ENCODE peak calls at places on chromosomes 3 and 15, in six cellular contexts. Q is heart right ventricle; O is ovary; U is CD4-positive, alpha-beta memory T cell; C is psoas muscle; L is lower lobe of right lung. Y is an unnamed sample. For H3K4me1, the result is how much of the 10 kb centered on the place peaks cover.

GRCh38 chr3:184361932-184362667 is 590 bp downstream of the POLR2H start:
- DNase-seq in Q (peak), O (no peak), U (peak), C (peak), L (peak), Y (peak)

GRCh38 chr15:36331531-36332275 is 247.7 kb upstream of the CDIN1 start:
- DNase-seq in Q (no peak), O (no peak), U (no peak), C (no peak), L (no peak), Y (no peak)

GRCh38 chr3:66744521-66744920 is 243.7 kb upstream of the LRIG1 start:
- DNase-seq in Q (no peak), O (no peak), U (no peak), C (no peak), L (no peak), Y (no peak)

GRCh38 chr15:85485956-85486567 is 105.7 kb downstream of the AKAP13 start:
- DNase-seq in Q (peak), O (peak), U (peak), C (no peak), L (no peak), Y (peak)

GRCh38 chr3:175940243-175940642 is 1081.1 kb downstream of the NAALADL2 start:
- DNase-seq in Q (no peak), O (no peak), U (no peak), C (no peak), L (no peak), Y (no peak)

GRCh38 chr15:88484781-88485246 is 17.3 kb downstream of the MRPS11 start:
- DNase-seq in Q (no peak), O (no peak), U (no peak), C (no peak), L (no peak), Y (no peak)

GRCh38 chr3:58720526-58720925 is 54.0 kb upstream of the FAM3D start:
- DNase-seq in Q (no peak), O (no peak), U (no peak), C (no peak), L (no peak), Y (no peak)

GRCh38 chr15:84886984-84887299 is 2.5 kb downstream of the SLC28A1 start:
- DNase-seq in Q (no peak), O (no peak), U (no peak), C (no peak), L (no peak), Y (no peak)

GRCh38 chr3:13110678-13111116 is 37.5 kb upstream of the IQSEC1 start:
- DNase-seq in Q (no peak), O (no peak), U (peak), C (no peak), L (peak), Y (no peak)

GRCh38 chr3:179454887-179455286 is 3.6 kb upstream of the GNB4 start:
- DNase-seq in Q (no peak), O (no peak), U (no peak), C (no peak), L (no peak), Y (no peak)

GRCh38 chr3:140469491-140469890 is 208.4 kb upstream of the TRIM42 start:
- DNase-seq in Q (no peak), O (no peak), U (no peak), C (no peak), L (no peak), Y (no peak)

GRCh38 chr3:185460719-185461350 is 38.0 kb downstream of the TMEM41A start:
- DNase-seq in Q (no peak), O (no peak), U (no peak), C (no peak), L (no peak), Y (no peak)

DNA sequence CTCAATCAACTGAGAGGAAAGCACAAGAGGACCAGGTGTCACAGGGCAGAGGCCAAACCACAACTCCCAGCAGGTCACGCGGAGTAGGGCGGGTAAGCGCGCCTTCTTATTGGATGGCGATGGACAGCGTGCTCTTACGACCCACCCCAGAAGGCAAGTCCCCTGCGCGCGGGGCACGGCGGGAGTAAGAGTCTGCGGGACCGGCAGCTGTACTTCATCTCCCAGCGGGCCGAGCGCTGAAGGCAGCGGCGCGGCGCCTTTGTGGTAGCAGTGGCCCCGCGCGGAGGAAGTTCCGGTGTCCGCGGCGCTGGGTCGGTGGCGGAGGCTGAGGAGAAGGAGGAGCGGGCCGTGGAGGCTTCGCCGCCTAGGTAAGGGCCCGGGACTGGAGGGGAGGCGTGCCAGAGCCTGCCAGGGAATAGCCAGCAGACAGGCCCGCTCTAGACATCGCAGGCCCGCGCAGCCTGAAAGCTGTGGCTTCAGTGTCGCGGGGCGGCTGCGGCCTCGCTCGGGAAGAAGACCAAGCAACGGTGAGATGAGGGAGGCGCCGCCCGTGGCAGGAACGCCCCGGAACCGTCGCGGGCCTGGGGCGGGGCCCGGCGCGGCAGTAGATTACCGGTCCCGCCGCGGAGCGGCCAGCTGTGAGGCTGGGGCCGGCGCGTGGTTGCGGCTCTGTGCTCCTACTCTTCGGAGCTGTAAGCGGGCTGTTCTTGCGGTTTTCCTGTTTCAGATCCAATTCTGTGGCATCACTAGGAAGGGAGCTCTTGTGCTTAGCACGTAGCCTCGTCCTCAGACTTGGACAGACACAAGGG is at the start of gene RBM6:
- DNase-seq in Q (peak), O (peak), U (peak), C (peak), L (peak), Y (peak)
- H3K4me1 ChIP-seq in Q (under half), O (under half), U (under half), C (under half), L (under half), Y (under half)

DNA sequence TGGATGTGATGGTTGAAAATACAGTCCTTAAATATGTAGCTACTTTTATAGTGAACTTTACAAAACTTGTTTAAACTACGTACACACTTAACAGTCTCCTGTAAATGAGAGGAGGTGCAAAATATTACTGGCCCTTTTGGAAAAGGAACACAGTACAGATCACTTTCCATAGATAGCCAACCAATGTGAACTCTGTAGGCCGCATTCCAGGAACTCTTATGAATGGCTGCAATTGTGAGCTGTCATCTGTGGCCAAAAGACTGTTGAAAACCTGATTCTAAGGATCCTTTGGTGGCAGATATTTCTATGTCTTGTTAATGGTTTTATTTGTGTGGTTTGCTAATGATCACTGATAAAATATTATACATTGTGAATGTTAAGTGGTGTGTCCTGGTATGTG is 6.2 kb downstream of the TSC22D2 start:
- DNase-seq in Q (peak), O (no peak), U (no peak), C (no peak), L (no peak), Y (no peak)
- H3K4me1 ChIP-seq in Q (half or more), O (under half), U (half or more), C (half or more), L (half or more), Y (half or more)

GRCh38 chr3:136193273-136194043 is 2.7 kb downstream of the MSL2 start:
- DNase-seq in Q (no peak), O (no peak), U (no peak), C (no peak), L (no peak), Y (no peak)

GRCh38 chr3:136186850-136187249 is 9.3 kb downstream of the MSL2 start:
- DNase-seq in Q (no peak), O (no peak), U (no peak), C (no peak), L (no peak), Y (no peak)

GRCh38 chr3:136187868-136188267 is 8.3 kb downstream of the MSL2 start:
- DNase-seq in Q (no peak), O (no peak), U (no peak), C (no peak), L (no peak), Y (no peak)

GRCh38 chr3:136189043-136189442 is 7.1 kb downstream of the MSL2 start:
- DNase-seq in Q (no peak), O (no peak), U (no peak), C (no peak), L (no peak), Y (no peak)

GRCh38 chr3:136189859-136190617 is 6.1 kb downstream of the MSL2 start:
- DNase-seq in Q (no peak), O (no peak), U (no peak), C (no peak), L (no peak), Y (no peak)
- H3K4me1 ChIP-seq in Q (half or more), O (under half), U (half or more), C (half or more), L (half or more), Y (half or more)

DNA sequence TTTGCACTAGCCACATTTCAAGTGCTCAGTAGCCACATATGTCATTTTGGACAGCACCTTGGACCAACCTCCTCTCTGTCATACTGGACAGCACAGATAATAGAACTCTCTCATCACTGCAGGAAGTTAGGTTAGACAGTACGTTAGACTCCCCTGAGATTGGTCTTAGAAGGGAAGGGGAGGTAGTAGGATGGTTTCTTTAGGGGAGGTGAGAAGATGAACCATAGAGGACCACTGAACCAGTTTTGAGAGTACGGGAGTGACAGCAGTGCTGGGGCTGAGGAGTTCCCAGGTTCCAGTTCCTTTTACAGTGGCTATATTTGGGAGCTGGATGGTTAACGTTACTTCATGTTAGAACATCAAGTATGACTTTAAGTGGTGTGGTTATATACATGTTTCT is 7.8 kb downstream of the LRCH3 start:
- DNase-seq in Q (no peak), O (no peak), U (no peak), C (no peak), L (no peak), Y (no peak)
- H3K4me1 ChIP-seq in Q (half or more), O (under half), U (half or more), C (under half), L (under half), Y (under half)

DNA sequence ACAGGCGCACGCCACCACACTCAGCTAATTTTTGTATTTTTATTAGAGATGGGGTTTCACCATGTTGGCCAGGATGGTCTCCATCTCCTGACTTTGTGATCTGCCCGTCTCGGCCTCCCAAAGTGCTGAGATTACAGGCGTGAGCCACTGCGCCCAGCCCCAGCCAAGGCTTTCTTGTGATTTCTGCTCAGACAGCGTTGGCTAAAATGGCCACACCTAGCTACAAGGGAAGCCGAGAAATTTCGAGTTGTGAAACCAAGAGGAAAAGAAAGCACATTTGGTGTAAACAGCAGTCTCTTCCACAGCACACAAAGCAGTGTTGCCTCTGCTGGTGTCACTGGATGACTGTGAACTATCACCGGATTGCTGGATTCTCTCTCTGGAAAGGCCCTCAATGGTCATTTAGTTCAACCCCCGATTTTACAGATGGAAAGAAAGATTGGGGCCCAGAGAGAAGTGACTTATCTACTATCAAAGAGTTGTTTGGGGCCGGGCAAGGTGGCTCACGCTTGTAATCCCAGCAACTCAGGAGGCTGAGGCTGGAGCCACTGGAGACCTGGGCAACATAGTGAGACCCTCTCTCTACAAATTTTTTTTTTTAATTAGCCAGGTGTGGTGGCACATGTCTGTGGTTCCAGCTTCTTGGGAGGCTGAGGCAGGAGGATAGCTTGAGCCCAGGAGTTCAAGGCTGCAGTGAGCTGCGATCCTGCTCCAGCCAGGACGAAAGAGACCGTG is 5.4 kb upstream of the USP3 start:
- DNase-seq in Q (no peak), O (no peak), U (no peak), C (no peak), L (peak), Y (no peak)
- H3K4me1 ChIP-seq in Q (half or more), O (under half), U (half or more), C (under half), L (half or more), Y (under half)

Y was measured in body of pancreas.